ENCODE peak calls at places on chromosomes 11 and 22, in four cellular contexts. Y is uterus, O is heart right ventricle, G is OCI-LY7. Z is an unnamed sample.

GRCh38 chr22:25694167-25694907 is 47.7 kb upstream of the MYO18B start:
- DNase-seq in Y (no peak), O (no peak), G (no peak), Z (no peak)

GRCh38 chr22:36356708-36357694 is 30.8 kb downstream of the MYH9 start:
- DNase-seq in Y (no peak), G (no peak), O (no peak), Z (no peak)

GRCh38 chr22:22422629-22423112 is 85.9 kb downstream of the ZNF280B start:
- DNase-seq in G (peak), O (peak), Y (no peak), Z (peak)

GRCh38 chr11:61855939-61856730 is 28.0 kb downstream of the FADS2 start:
- DNase-seq in Y (no peak), O (no peak), G (no peak), Z (no peak)

GRCh38 chr11:134758342-134758931 is 346.4 kb upstream of the B3GAT1 start:
- DNase-seq in Y (no peak), G (no peak), O (no peak), Z (no peak)

GRCh38 chr22:37777122-37777687 is 30.5 kb upstream of the GCAT start:
- DNase-seq in O (peak), G (peak), Y (peak), Z (peak)

GRCh38 chr22:49052560-49052959 is 775.1 kb downstream of the BRD1 start:
- DNase-seq in G (no peak), O (no peak), Y (no peak), Z (no peak)

GRCh38 chr11:90434858-90435257 is 212.0 kb upstream of the CHORDC1 start:
- DNase-seq in G (no peak), Y (no peak), O (no peak), Z (peak)

GRCh38 chr11:59206635-59207034 is 6.1 kb downstream of the MPEG1 start:
- DNase-seq in Y (no peak), G (peak), O (no peak), Z (peak)

GRCh38 chr22:23938328-23939016 is 22.5 kb downstream of the GSTT2B start:
- DNase-seq in G (no peak), Y (no peak), O (no peak), Z (no peak)

GRCh38 chr11:43943931-43944751 is 1.7 kb downstream of the C11orf96 start:
- DNase-seq in O (peak), Y (no peak), G (no peak), Z (peak)

GRCh38 chr22:33380789-33381530 is 322.8 kb upstream of the SYN3 start:
- DNase-seq in Y (no peak), O (no peak), G (no peak), Z (peak)

GRCh38 chr22:33379836-33380235 is 321.7 kb upstream of the SYN3 start:
- DNase-seq in G (no peak), O (no peak), Y (no peak), Z (no peak)

GRCh38 chr22:33385611-33386010 is 327.4 kb upstream of the SYN3 start:
- DNase-seq in O (no peak), G (no peak), Y (no peak), Z (no peak)

GRCh38 chr22:33382427-33382826 is 324.2 kb upstream of the SYN3 start:
- DNase-seq in O (no peak), Y (no peak), G (no peak), Z (no peak)

GRCh38 chr22:33381531-33382406 is 323.6 kb upstream of the SYN3 start:
- DNase-seq in G (no peak), Y (no peak), O (no peak), Z (no peak)
- H3K27ac ChIP-seq in G (no peak), Y (no peak), O (no peak), Z (peak)

DNA sequence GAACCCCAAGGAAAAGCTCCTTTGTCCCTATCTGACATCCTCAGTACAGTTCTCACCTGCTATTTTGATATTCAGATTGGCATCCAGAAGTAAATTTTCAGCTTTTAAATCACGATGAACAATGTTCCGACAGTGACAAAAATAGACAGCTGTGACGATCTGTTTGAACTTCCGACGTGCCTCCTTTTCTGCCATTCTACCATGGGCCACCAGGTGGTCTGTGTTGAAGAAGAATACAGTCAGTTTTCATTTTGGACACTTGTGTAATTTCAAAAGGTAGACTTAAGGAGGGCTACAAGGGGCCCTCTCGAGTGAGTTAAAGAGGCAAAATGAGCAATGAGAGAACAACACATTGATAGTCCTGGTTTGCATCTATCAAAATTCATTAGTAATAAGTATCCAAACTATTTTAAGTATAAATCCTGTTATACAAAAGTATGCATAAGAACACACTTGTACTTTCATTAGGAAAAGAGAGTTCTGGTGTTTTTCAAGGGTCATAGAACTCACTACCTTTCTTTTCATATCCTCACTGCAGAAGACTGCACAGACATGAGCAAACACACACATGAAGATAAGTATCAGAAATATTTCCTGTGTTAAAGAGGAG is 89.8 kb upstream of the APOA1 start:
- DNase-seq in O (no peak), G (peak), Y (no peak), Z (peak)
- TF ChIP-seq CTCF in O (peak), G (peak), Y (peak), Z (peak)

GRCh38 chr22:17910561-17911311 is 113.6 kb downstream of the MICAL3 start:
- DNase-seq in G (no peak), O (peak), Y (peak), Z (peak)
- H3K4me3 ChIP-seq in G (no peak), O (no peak), Y (no peak), Z (no peak)

GRCh38 chr11:65489706-65490310 is 9.0 kb upstream of the MALAT1 start:
- DNase-seq in Y (no peak), O (peak), G (no peak), Z (peak)
- H3K27ac ChIP-seq in Y (peak), O (peak), G (peak), Z (peak)

GRCh38 chr11:108985611-108986279 is 320.9 kb downstream of the DDX10 start:
- DNase-seq in Y (no peak), G (no peak), O (no peak), Z (peak)
- TF ChIP-seq CTCF in Y (no peak), G (no peak), O (no peak), Z (no peak)

GRCh38 chr22:29305836-29306174 is 645 bp upstream of the GAS2L1 start:
- DNase-seq in Y (no peak), G (no peak), O (no peak), Z (no peak)

GRCh38 chr22:29307658-29308147 is 1.3 kb downstream of the GAS2L1 start:
- DNase-seq in Y (no peak), G (no peak), O (no peak), Z (no peak)

GRCh38 chr22:29306175-29306829 is at the start of gene GAS2L1:
- DNase-seq in O (peak), Y (peak), G (peak), Z (peak)

GRCh38 chr22:29308148-29308790 is 1.8 kb downstream of the GAS2L1 start:
- DNase-seq in G (no peak), Y (no peak), O (peak), Z (no peak)

GRCh38 chr22:29306830-29307657 is 594 bp downstream of the GAS2L1 start:
- DNase-seq in G (no peak), O (peak), Y (peak), Z (peak)
- H3K4me3 ChIP-seq in G (no peak), O (peak), Y (peak), Z (peak)

DNA sequence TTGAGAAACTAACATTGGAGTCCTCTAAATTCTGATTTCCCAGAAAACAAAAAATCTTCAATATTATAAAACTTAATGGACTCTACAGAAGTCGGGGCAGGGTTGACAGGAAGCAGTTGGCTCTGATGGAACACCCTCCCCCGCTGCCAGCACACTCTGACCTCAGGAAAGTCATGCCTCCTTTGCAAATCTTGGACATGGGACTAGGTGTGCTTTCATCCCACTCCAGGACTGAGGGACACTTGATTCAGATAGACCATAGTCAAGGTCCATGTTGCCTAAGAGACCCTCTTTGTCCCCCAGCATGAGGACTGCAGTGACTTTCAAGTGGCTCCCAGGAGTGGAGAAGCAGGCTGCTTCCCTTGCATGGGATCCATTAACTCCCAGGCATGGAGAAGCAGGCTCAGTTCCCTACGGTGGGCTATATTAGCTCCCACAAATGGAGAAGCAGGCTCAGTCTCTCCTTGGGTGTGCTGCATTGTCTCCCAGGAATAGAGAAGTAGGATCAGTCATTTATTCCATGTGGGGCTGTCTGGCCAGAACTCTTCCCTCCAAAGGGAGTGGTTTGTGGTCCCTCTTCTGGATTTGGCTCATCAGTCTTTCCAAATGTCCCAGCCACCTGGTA is 38.3 kb downstream of the C22orf31 start:
- DNase-seq in G (no peak), Y (no peak), O (no peak), Z (no peak)
- H3K27ac ChIP-seq in G (no peak), Y (no peak), O (no peak), Z (no peak)

DNA sequence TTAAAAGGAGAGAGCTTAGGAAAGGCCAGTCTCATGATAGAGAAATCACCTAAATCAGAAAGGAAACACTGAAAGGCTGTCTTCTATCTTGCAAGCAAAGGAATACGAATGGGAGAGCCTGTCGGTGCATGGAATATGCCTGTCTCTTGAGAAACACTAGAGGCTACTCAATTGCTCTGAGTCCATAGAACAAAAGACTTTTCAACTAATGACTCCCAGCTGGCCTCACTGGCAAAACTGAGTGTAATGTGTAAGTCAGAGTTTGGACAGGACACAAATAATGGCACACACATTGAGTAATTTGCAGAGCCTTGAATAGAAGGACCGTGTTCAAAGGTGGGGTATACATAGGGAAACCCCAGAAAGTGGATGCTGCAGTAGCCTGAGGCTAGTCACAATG is 171.0 kb upstream of the ARHGAP20 start:
- DNase-seq in Y (no peak), G (no peak), O (no peak), Z (no peak)
- TF ChIP-seq CTCF in Y (no peak), G (no peak), O (no peak), Z (no peak)

Z was measured in brain microvascular endothelial cell.